ENCODE peak calls at places on chromosomes 13 and 19, in five cellular contexts. R is erythroblast; T is ELR; I is activated CD4-positive, alpha-beta T cell treated with anti-CD3 and anti-CD28 coated beads for 48 hours; W is neural progenitor cell. D is an unnamed sample.

GRCh38 chr19:46772170-46773017 is 16.0 kb downstream of the SLC1A5 start:
- DNase-seq in R (peak; percentile 39), T (no peak), I (no peak), W (no peak), D (no peak)

GRCh38 chr19:14762111-14762510 is 16.2 kb downstream of the ADGRE2 start:
- DNase-seq in R (no peak), T (no peak), I (no peak), W (no peak), D (no peak)

GRCh38 chr13:33514362-33514761 is 228.8 kb upstream of the STARD13 start:
- DNase-seq in R (no peak), T (no peak), I (no peak), W (peak; percentile 36), D (peak; percentile 29)

GRCh38 chr13:91024157-91024792 is 323.2 kb upstream of the MIR17HG start:
- DNase-seq in R (no peak), T (no peak), I (no peak), W (no peak), D (no peak)

GRCh38 chr13:30805603-30806011 is 70.3 kb downstream of the ALOX5AP start:
- DNase-seq in R (no peak), T (no peak), I (no peak), W (no peak), D (no peak)

GRCh38 chr19:49880162-49880869 is 2.8 kb downstream of the TBC1D17 start:
- DNase-seq in R (no peak), T (no peak), I (no peak), W (no peak), D (no peak)

GRCh38 chr13:111410232-111411021 is 90.0 kb downstream of the TEX29 start:
- DNase-seq in R (no peak), T (no peak), I (no peak), W (no peak), D (no peak)

GRCh38 chr19:23070353-23070781 is 46.5 kb upstream of the ZNF730 start:
- DNase-seq in R (peak; percentile 35), T (peak; percentile 47), I (peak; percentile 38), W (no peak), D (peak; percentile 61)

GRCh38 chr19:1991018-1991390 is 24.5 kb downstream of the BTBD2 start:
- DNase-seq in R (no peak), T (no peak), I (no peak), W (no peak), D (no peak)

GRCh38 chr19:1490311-1491113 is at the start of gene PCSK4:
- DNase-seq in R (peak; percentile 100), T (peak; percentile 99), I (peak; percentile 99), W (peak; percentile 99), D (peak; percentile 98)

GRCh38 chr13:101640797-101641400 is 188.4 kb downstream of the ITGBL1 start:
- DNase-seq in R (no peak), T (peak; percentile 95), I (no peak), W (no peak), D (no peak)

GRCh38 chr19:42066075-42066754 is 3.8 kb downstream of the GRIK5 start:
- DNase-seq in R (no peak), T (peak; percentile 39), I (no peak), W (peak; percentile 70), D (peak; percentile 63)

GRCh38 chr13:104773775-104774174 is 1707.6 kb upstream of the SLC10A2 start:
- DNase-seq in R (peak; percentile 28), T (peak; percentile 55), I (no peak), W (peak; percentile 81), D (no peak)

GRCh38 chr19:46608581-46609345 is 7.6 kb downstream of the CALM3 start:
- DNase-seq in R (no peak), T (no peak), I (no peak), W (no peak), D (peak; percentile 4)

GRCh38 chr13:39159393-39159792 is 121.1 kb downstream of the NHLRC3 start:
- DNase-seq in R (no peak), T (no peak), I (peak; percentile 24), W (no peak), D (no peak)

GRCh38 chr19:30584121-30584520 is 211.9 kb downstream of the ZNF536 start:
- DNase-seq in R (no peak), T (no peak), I (no peak), W (no peak), D (no peak)

GRCh38 chr19:33424181-33424580 is 50.7 kb downstream of the CEBPG start:
- DNase-seq in R (no peak), T (no peak), I (no peak), W (no peak), D (no peak)

GRCh38 chr13:51280379-51280940 is 58.3 kb downstream of the FAM124A start:
- DNase-seq in R (no peak), T (no peak), I (no peak), W (no peak), D (no peak)

GRCh38 chr19:47013041-47013517 is 6.6 kb upstream of the NPAS1 start:
- DNase-seq in R (peak; percentile 79), T (peak; percentile 75), I (peak; percentile 74), W (peak; percentile 86), D (peak; percentile 91)

GRCh38 chr19:46378268-46378667 is 31.4 kb downstream of the PPP5C start:
- DNase-seq in R (no peak), T (no peak), I (no peak), W (no peak), D (no peak)

GRCh38 chr19:16452321-16452720 is 19.4 kb downstream of the EPS15L1 start:
- DNase-seq in R (no peak), T (no peak), I (no peak), W (no peak), D (no peak)

GRCh38 chr13:93673885-93674284 is 447.3 kb downstream of the GPC6 start:
- DNase-seq in R (no peak), T (no peak), I (no peak), W (no peak), D (no peak)

GRCh38 chr13:93226623-93227279 is at the start of gene GPC6:
- DNase-seq in R (peak; percentile 1), T (peak; percentile 87), I (no peak), W (peak; percentile 84), D (peak; percentile 58)